ENCODE peak calls at places on chromosomes 3 and 15, in nine cellular contexts. One of them, this sample, is unnamed.

GRCh38 chr15:29222129-29222853 is 47.3 kb downstream of the NSMCE3 start:
- DNase-seq in astrocyte of the spinal cord: no peak
- DNase-seq in activated CD4-positive, alpha-beta T cell treated with anti-CD3 and anti-CD28 coated beads, Interleukin-2, amount 50 U/mL, for 1 hour: no peak
- DNase-seq in aorta: no peak
- DNase-seq in sciatic nerve: no peak
- DNase-seq in NCI-H1436 treated with DMSO at 0.1 percent for 48 hours: no peak
- DNase-seq in KG1: no peak
- DNase-seq in tibial artery: no peak
- DNase-seq in HFFc6: no peak
- DNase-seq in this sample: no peak

GRCh38 chr3:168341965-168342719 is 246.4 kb upstream of the GOLIM4 start:
- DNase-seq in astrocyte of the spinal cord: peak
- DNase-seq in activated CD4-positive, alpha-beta T cell treated with anti-CD3 and anti-CD28 coated beads, Interleukin-2, amount 50 U/mL, for 1 hour: no peak
- DNase-seq in aorta: no peak
- DNase-seq in sciatic nerve: no peak
- DNase-seq in NCI-H1436 treated with DMSO at 0.1 percent for 48 hours: no peak
- DNase-seq in KG1: no peak
- DNase-seq in tibial artery: no peak
- DNase-seq in HFFc6: no peak
- DNase-seq in this sample: no peak

GRCh38 chr15:40054056-40054745 is 15.2 kb upstream of the SRP14 start:
- DNase-seq in astrocyte of the spinal cord: peak
- DNase-seq in activated CD4-positive, alpha-beta T cell treated with anti-CD3 and anti-CD28 coated beads, Interleukin-2, amount 50 U/mL, for 1 hour: no peak
- DNase-seq in aorta: no peak
- DNase-seq in sciatic nerve: no peak
- DNase-seq in NCI-H1436 treated with DMSO at 0.1 percent for 48 hours: no peak
- DNase-seq in KG1: no peak
- DNase-seq in tibial artery: no peak
- DNase-seq in HFFc6: no peak
- DNase-seq in this sample: no peak

GRCh38 chr3:114432356-114432755 is 138.5 kb downstream of the TIGIT start:
- DNase-seq in astrocyte of the spinal cord: no peak
- DNase-seq in activated CD4-positive, alpha-beta T cell treated with anti-CD3 and anti-CD28 coated beads, Interleukin-2, amount 50 U/mL, for 1 hour: no peak
- DNase-seq in aorta: no peak
- DNase-seq in sciatic nerve: no peak
- DNase-seq in NCI-H1436 treated with DMSO at 0.1 percent for 48 hours: no peak
- DNase-seq in KG1: no peak
- DNase-seq in tibial artery: no peak
- DNase-seq in HFFc6: no peak
- DNase-seq in this sample: no peak

GRCh38 chr15:98914626-98915025 is 93.0 kb downstream of the PGPEP1L start:
- DNase-seq in astrocyte of the spinal cord: peak
- DNase-seq in activated CD4-positive, alpha-beta T cell treated with anti-CD3 and anti-CD28 coated beads, Interleukin-2, amount 50 U/mL, for 1 hour: no peak
- DNase-seq in aorta: no peak
- DNase-seq in sciatic nerve: no peak
- DNase-seq in NCI-H1436 treated with DMSO at 0.1 percent for 48 hours: no peak
- DNase-seq in KG1: no peak
- DNase-seq in tibial artery: no peak
- DNase-seq in HFFc6: peak
- DNase-seq in this sample: no peak

GRCh38 chr3:52649461-52650210 is 36.1 kb downstream of the PBRM1 start:
- DNase-seq in astrocyte of the spinal cord: no peak
- DNase-seq in activated CD4-positive, alpha-beta T cell treated with anti-CD3 and anti-CD28 coated beads, Interleukin-2, amount 50 U/mL, for 1 hour: no peak
- DNase-seq in aorta: no peak
- DNase-seq in sciatic nerve: no peak
- DNase-seq in NCI-H1436 treated with DMSO at 0.1 percent for 48 hours: no peak
- DNase-seq in KG1: no peak
- DNase-seq in tibial artery: no peak
- DNase-seq in HFFc6: peak
- DNase-seq in this sample: no peak

GRCh38 chr15:54082836-54083492 is 104.7 kb downstream of the UNC13C start:
- DNase-seq in astrocyte of the spinal cord: no peak
- DNase-seq in activated CD4-positive, alpha-beta T cell treated with anti-CD3 and anti-CD28 coated beads, Interleukin-2, amount 50 U/mL, for 1 hour: no peak
- DNase-seq in aorta: no peak
- DNase-seq in sciatic nerve: no peak
- DNase-seq in NCI-H1436 treated with DMSO at 0.1 percent for 48 hours: no peak
- DNase-seq in KG1: no peak
- DNase-seq in tibial artery: no peak
- DNase-seq in HFFc6: no peak
- DNase-seq in this sample: peak

GRCh38 chr3:100754563-100755334 is 45.5 kb downstream of the TFG start:
- DNase-seq in astrocyte of the spinal cord: no peak
- DNase-seq in activated CD4-positive, alpha-beta T cell treated with anti-CD3 and anti-CD28 coated beads, Interleukin-2, amount 50 U/mL, for 1 hour: no peak
- DNase-seq in aorta: no peak
- DNase-seq in sciatic nerve: no peak
- DNase-seq in NCI-H1436 treated with DMSO at 0.1 percent for 48 hours: no peak
- DNase-seq in KG1: no peak
- DNase-seq in tibial artery: no peak
- DNase-seq in HFFc6: no peak
- DNase-seq in this sample: no peak

GRCh38 chr3:110562621-110563020 is 509.0 kb upstream of the NECTIN3 start:
- DNase-seq in astrocyte of the spinal cord: peak
- DNase-seq in activated CD4-positive, alpha-beta T cell treated with anti-CD3 and anti-CD28 coated beads, Interleukin-2, amount 50 U/mL, for 1 hour: no peak
- DNase-seq in aorta: no peak
- DNase-seq in sciatic nerve: no peak
- DNase-seq in NCI-H1436 treated with DMSO at 0.1 percent for 48 hours: no peak
- DNase-seq in KG1: no peak
- DNase-seq in tibial artery: no peak
- DNase-seq in HFFc6: no peak
- DNase-seq in this sample: no peak

GRCh38 chr15:99925661-99926461 is 192.6 kb upstream of the LYSMD4 start:
- DNase-seq in astrocyte of the spinal cord: no peak
- DNase-seq in activated CD4-positive, alpha-beta T cell treated with anti-CD3 and anti-CD28 coated beads, Interleukin-2, amount 50 U/mL, for 1 hour: peak
- DNase-seq in aorta: peak
- DNase-seq in sciatic nerve: peak
- DNase-seq in NCI-H1436 treated with DMSO at 0.1 percent for 48 hours: no peak
- DNase-seq in KG1: no peak
- DNase-seq in tibial artery: peak
- DNase-seq in HFFc6: no peak
- DNase-seq in this sample: peak

GRCh38 chr3:39177708-39178332 is 14.6 kb downstream of the XIRP1 start:
- DNase-seq in astrocyte of the spinal cord: peak
- DNase-seq in activated CD4-positive, alpha-beta T cell treated with anti-CD3 and anti-CD28 coated beads, Interleukin-2, amount 50 U/mL, for 1 hour: peak
- DNase-seq in aorta: peak
- DNase-seq in sciatic nerve: peak
- DNase-seq in NCI-H1436 treated with DMSO at 0.1 percent for 48 hours: no peak
- DNase-seq in KG1: peak
- DNase-seq in tibial artery: peak
- DNase-seq in HFFc6: peak
- DNase-seq in this sample: peak

GRCh38 chr15:57589276-57590073 is 2.2 kb upstream of the MYZAP start:
- DNase-seq in astrocyte of the spinal cord: no peak
- DNase-seq in activated CD4-positive, alpha-beta T cell treated with anti-CD3 and anti-CD28 coated beads, Interleukin-2, amount 50 U/mL, for 1 hour: no peak
- DNase-seq in aorta: peak
- DNase-seq in sciatic nerve: no peak
- DNase-seq in NCI-H1436 treated with DMSO at 0.1 percent for 48 hours: no peak
- DNase-seq in KG1: no peak
- DNase-seq in tibial artery: peak
- DNase-seq in HFFc6: no peak
- DNase-seq in this sample: no peak

GRCh38 chr15:39341238-39341637 is 239.6 kb upstream of the THBS1 start:
- DNase-seq in astrocyte of the spinal cord: no peak
- DNase-seq in activated CD4-positive, alpha-beta T cell treated with anti-CD3 and anti-CD28 coated beads, Interleukin-2, amount 50 U/mL, for 1 hour: no peak
- DNase-seq in aorta: no peak
- DNase-seq in sciatic nerve: no peak
- DNase-seq in NCI-H1436 treated with DMSO at 0.1 percent for 48 hours: no peak
- DNase-seq in KG1: no peak
- DNase-seq in tibial artery: no peak
- DNase-seq in HFFc6: no peak
- DNase-seq in this sample: peak

GRCh38 chr3:126245811-126246727 is 65.7 kb upstream of the ALDH1L1 start:
- DNase-seq in astrocyte of the spinal cord: peak
- DNase-seq in activated CD4-positive, alpha-beta T cell treated with anti-CD3 and anti-CD28 coated beads, Interleukin-2, amount 50 U/mL, for 1 hour: no peak
- DNase-seq in aorta: no peak
- DNase-seq in sciatic nerve: peak
- DNase-seq in NCI-H1436 treated with DMSO at 0.1 percent for 48 hours: no peak
- DNase-seq in KG1: no peak
- DNase-seq in tibial artery: peak
- DNase-seq in HFFc6: peak
- DNase-seq in this sample: peak

GRCh38 chr3:166526878-166527277 is 689.7 kb upstream of the BCHE start:
- DNase-seq in astrocyte of the spinal cord: no peak
- DNase-seq in activated CD4-positive, alpha-beta T cell treated with anti-CD3 and anti-CD28 coated beads, Interleukin-2, amount 50 U/mL, for 1 hour: no peak
- DNase-seq in aorta: no peak
- DNase-seq in sciatic nerve: no peak
- DNase-seq in NCI-H1436 treated with DMSO at 0.1 percent for 48 hours: no peak
- DNase-seq in KG1: no peak
- DNase-seq in tibial artery: no peak
- DNase-seq in HFFc6: no peak
- DNase-seq in this sample: no peak

GRCh38 chr15:72786946-72787345 is 3.4 kb upstream of the ADPGK start:
- DNase-seq in astrocyte of the spinal cord: no peak
- DNase-seq in activated CD4-positive, alpha-beta T cell treated with anti-CD3 and anti-CD28 coated beads, Interleukin-2, amount 50 U/mL, for 1 hour: no peak
- DNase-seq in aorta: no peak
- DNase-seq in sciatic nerve: no peak
- DNase-seq in NCI-H1436 treated with DMSO at 0.1 percent for 48 hours: no peak
- DNase-seq in KG1: no peak
- DNase-seq in tibial artery: no peak
- DNase-seq in HFFc6: no peak
- DNase-seq in this sample: no peak

GRCh38 chr15:22949074-22949547 is 31.1 kb downstream of the CYFIP1 start:
- DNase-seq in astrocyte of the spinal cord: peak
- DNase-seq in activated CD4-positive, alpha-beta T cell treated with anti-CD3 and anti-CD28 coated beads, Interleukin-2, amount 50 U/mL, for 1 hour: no peak
- DNase-seq in aorta: peak
- DNase-seq in sciatic nerve: peak
- DNase-seq in NCI-H1436 treated with DMSO at 0.1 percent for 48 hours: no peak
- DNase-seq in KG1: peak
- DNase-seq in tibial artery: peak
- DNase-seq in HFFc6: no peak
- DNase-seq in this sample: peak

GRCh38 chr3:12495749-12496452 is 11.6 kb downstream of the TSEN2 start:
- DNase-seq in astrocyte of the spinal cord: no peak
- DNase-seq in activated CD4-positive, alpha-beta T cell treated with anti-CD3 and anti-CD28 coated beads, Interleukin-2, amount 50 U/mL, for 1 hour: no peak
- DNase-seq in aorta: no peak
- DNase-seq in sciatic nerve: no peak
- DNase-seq in NCI-H1436 treated with DMSO at 0.1 percent for 48 hours: no peak
- DNase-seq in KG1: no peak
- DNase-seq in tibial artery: no peak
- DNase-seq in HFFc6: no peak
- DNase-seq in this sample: peak

GRCh38 chr3:25338158-25338725 is 89.8 kb upstream of the RARB start:
- DNase-seq in astrocyte of the spinal cord: no peak
- DNase-seq in activated CD4-positive, alpha-beta T cell treated with anti-CD3 and anti-CD28 coated beads, Interleukin-2, amount 50 U/mL, for 1 hour: no peak
- DNase-seq in aorta: no peak
- DNase-seq in sciatic nerve: no peak
- DNase-seq in NCI-H1436 treated with DMSO at 0.1 percent for 48 hours: no peak
- DNase-seq in KG1: no peak
- DNase-seq in tibial artery: no peak
- DNase-seq in HFFc6: no peak
- DNase-seq in this sample: peak

GRCh38 chr3:171890398-171890797 is 47.2 kb downstream of the TMEM212 start:
- DNase-seq in astrocyte of the spinal cord: no peak
- DNase-seq in activated CD4-positive, alpha-beta T cell treated with anti-CD3 and anti-CD28 coated beads, Interleukin-2, amount 50 U/mL, for 1 hour: no peak
- DNase-seq in aorta: no peak
- DNase-seq in sciatic nerve: no peak
- DNase-seq in NCI-H1436 treated with DMSO at 0.1 percent for 48 hours: no peak
- DNase-seq in KG1: no peak
- DNase-seq in tibial artery: no peak
- DNase-seq in HFFc6: no peak
- DNase-seq in this sample: no peak